ENCODE peak calls at places on chromosomes 1 and 21, in five cellular contexts. E is activated B cell treated with CpG ODN at 0.5 μM for 24 hours; F is left lung; B is activated T-cell treated with anti-CD3 and anti-CD28 coated beads, Interleukin-2, amount 50 U/mL, for 72 hours; Z is activated naive CD8-positive, alpha-beta T cell treated with anti-CD3 and anti-CD28 coated beads, Interleukin-2, amount 10 ng/mL, durations not matched to agents 7 days and 5 days. K is an unnamed sample.

GRCh38 chr1:10986525-10986890 is 25.9 kb upstream of the TARDBP start:
- ATAC-seq in B (no peak), Z (no peak), F (no peak), E (no peak), K (peak; percentile 57)

GRCh38 chr21:34933609-34934345 is 115.3 kb downstream of the RUNX1 start:
- ATAC-seq in E (peak; percentile 98), F (peak; percentile 65), B (peak; percentile 87), Z (peak; percentile 94), K (peak; percentile 92)

GRCh38 chr1:207807395-207808321 is 55.8 kb downstream of the CD46 start:
- ATAC-seq in B (no peak), F (peak; percentile 48), E (peak; percentile 75), Z (peak; percentile 48), K (peak; percentile 72)

GRCh38 chr1:220827445-220828210 is 40.9 kb downstream of the MTARC1 start:
- ATAC-seq in F (no peak), E (no peak), B (no peak), Z (no peak), K (no peak)

GRCh38 chr1:151273924-151274466 is 8.1 kb upstream of the ZNF687 start:
- ATAC-seq in E (no peak), B (no peak), F (no peak), Z (no peak), K (no peak)

GRCh38 chr1:94383966-94384408 is 34.2 kb upstream of the ABCD3 start:
- ATAC-seq in B (peak; percentile 87), F (peak; percentile 60), Z (no peak), E (no peak), K (no peak)

GRCh38 chr1:36778773-36779172 is 255.5 kb downstream of the GRIK3 start:
- ATAC-seq in Z (no peak), B (no peak), F (no peak), E (no peak), K (no peak)

GRCh38 chr1:16236091-16236494 is 890 bp downstream of the CPLANE2 start:
- ATAC-seq in Z (peak; percentile 46), F (peak; percentile 75), E (peak; percentile 79), B (peak; percentile 51), K (peak; percentile 86)

GRCh38 chr1:195550071-195550862 is 1058.0 kb downstream of the KCNT2 start:
- ATAC-seq in F (no peak), E (no peak), Z (no peak), B (no peak), K (no peak)

GRCh38 chr1:221576268-221576667 is 165.6 kb downstream of the DUSP10 start:
- ATAC-seq in E (no peak), B (no peak), F (no peak), Z (no peak), K (no peak)

GRCh38 chr1:209787551-209787950 is 3.2 kb upstream of the C1orf74 start:
- ATAC-seq in Z (no peak), B (no peak), F (peak; percentile 39), E (no peak), K (no peak)

GRCh38 chr1:167273027-167273800 is 52.5 kb downstream of the POU2F1 start:
- ATAC-seq in E (no peak), Z (no peak), F (peak; percentile 19), B (no peak), K (no peak)

GRCh38 chr1:29991025-29991424 is 732.4 kb downstream of the MATN1 start:
- ATAC-seq in B (no peak), E (no peak), F (peak; percentile 83), Z (no peak), K (no peak)

GRCh38 chr1:206829282-206829681 is 36.1 kb upstream of the IL20 start:
- ATAC-seq in B (no peak), E (no peak), Z (peak; percentile 57), F (no peak), K (no peak)

GRCh38 chr1:156356262-156356874 is 12.6 kb upstream of the RHBG start:
- ATAC-seq in Z (no peak), B (peak; percentile 69), F (peak; percentile 19), E (no peak), K (no peak)

GRCh38 chr21:37245151-37245550 is 22.0 kb downstream of the VPS26C start:
- ATAC-seq in B (peak; percentile 7), F (peak; percentile 37), Z (peak; percentile 55), E (no peak), K (no peak)

GRCh38 chr1:76148460-76148859 is 73.9 kb downstream of the ST6GALNAC3 start:
- ATAC-seq in E (no peak), Z (no peak), B (no peak), F (no peak), K (no peak)

GRCh38 chr1:161905269-161905884 is 118.3 kb downstream of the OLFML2B start:
- ATAC-seq in E (no peak), B (peak; percentile 53), F (peak; percentile 81), Z (peak; percentile 61), K (no peak)

GRCh38 chr1:1162597-1163537 is 10.8 kb upstream of the TTLL10 start:
- ATAC-seq in B (no peak), E (no peak), Z (no peak), F (peak; percentile 89), K (no peak)

GRCh38 chr1:179017383-179018326 is 8.0 kb upstream of the FAM20B start:
- ATAC-seq in B (no peak), F (peak; percentile 21), E (no peak), Z (no peak), K (no peak)

GRCh38 chr21:37483776-37484175 is 117.2 kb downstream of the DYRK1A start:
- ATAC-seq in B (no peak), F (no peak), Z (no peak), E (no peak), K (no peak)

GRCh38 chr1:155695107-155695506 is 6.2 kb downstream of the DAP3 start:
- ATAC-seq in Z (no peak), B (no peak), F (no peak), E (no peak), K (no peak)

GRCh38 chr1:226643701-226644540 is 95.2 kb downstream of the ITPKB start:
- ATAC-seq in F (peak; percentile 12), E (peak; percentile 53), Z (peak; percentile 49), B (peak; percentile 19), K (peak; percentile 87)

GRCh38 chr1:201362906-201363305 is 14.6 kb downstream of the TNNT2 start:
- ATAC-seq in B (no peak), F (no peak), E (no peak), Z (no peak), K (no peak)

GRCh38 chr1:116262207-116262994 is 110.6 kb upstream of the ATP1A1 start:
- ATAC-seq in Z (no peak), E (peak; percentile 96), B (no peak), F (no peak), K (no peak)

GRCh38 chr1:164261691-164262240 is 297.2 kb upstream of the PBX1 start:
- ATAC-seq in B (no peak), E (no peak), Z (no peak), F (no peak), K (no peak)

GRCh38 chr1:8663915-8664331 is 153.5 kb downstream of the RERE start:
- ATAC-seq in F (peak; percentile 81), B (peak; percentile 28), E (peak; percentile 77), Z (peak; percentile 87), K (peak; percentile 79)

GRCh38 chr1:89953072-89953626 is 41.8 kb upstream of the ZNF326 start:
- ATAC-seq in B (peak; percentile 84), F (peak; percentile 93), E (no peak), Z (no peak), K (no peak)

GRCh38 chr21:41520560-41521442 is 12.8 kb upstream of the TMPRSS2 start:
- ATAC-seq in F (peak; percentile 19), B (peak; percentile 41), E (no peak), Z (peak; percentile 30), K (peak; percentile 57)

GRCh38 chr1:83765125-83765524 is 233.8 kb downstream of the TTLL7 start:
- ATAC-seq in F (no peak), Z (no peak), B (no peak), E (no peak), K (no peak)

GRCh38 chr1:6580588-6581270 is 935 bp downstream of the ZBTB48 start:
- ATAC-seq in F (peak; percentile 2), E (no peak), Z (no peak), B (no peak), K (no peak)

GRCh38 chr1:211529453-211529852 is 37.5 kb upstream of the RD3 start:
- ATAC-seq in Z (no peak), B (no peak), F (peak; percentile 22), E (no peak), K (no peak)

GRCh38 chr21:15084668-15085067 is 19.9 kb upstream of the NRIP1 start:
- ATAC-seq in E (no peak), F (no peak), B (no peak), Z (no peak), K (no peak)

GRCh38 chr1:228986093-228986904 is 251.0 kb downstream of the RHOU start:
- ATAC-seq in Z (no peak), B (no peak), F (no peak), E (no peak), K (no peak)